ENCODE peak calls at places on chromosomes 2 and 18, in seven cellular contexts. One of them, this sample, is unnamed.

GRCh38 chr2:21972580-21972979 is 848.8 kb downstream of the TDRD15 start:
- DNase-seq in HepG2: no peak
- DNase-seq in NT2/D1: no peak
- DNase-seq in HCT116: no peak
- DNase-seq in K562: no peak
- DNase-seq in SK-N-SH: peak
- DNase-seq in GM12878: no peak
- DNase-seq in this sample: no peak

GRCh38 chr2:159960413-159960812 is 102.0 kb downstream of the PLA2R1 start:
- DNase-seq in HepG2: no peak
- DNase-seq in NT2/D1: no peak
- DNase-seq in HCT116: peak
- DNase-seq in K562: no peak
- DNase-seq in SK-N-SH: no peak
- DNase-seq in GM12878: peak
- DNase-seq in this sample: no peak

GRCh38 chr18:3012306-3012919 is 531 bp downstream of the LPIN2 start:
- DNase-seq in HepG2: no peak
- DNase-seq in NT2/D1: no peak
- DNase-seq in HCT116: no peak
- DNase-seq in K562: peak
- DNase-seq in SK-N-SH: peak
- DNase-seq in GM12878: no peak
- DNase-seq in this sample: peak

GRCh38 chr2:233473878-233474277 is 92.7 kb downstream of the USP40 start:
- DNase-seq in HepG2: no peak
- DNase-seq in NT2/D1: no peak
- DNase-seq in HCT116: no peak
- DNase-seq in K562: no peak
- DNase-seq in SK-N-SH: no peak
- DNase-seq in GM12878: no peak
- DNase-seq in this sample: no peak

GRCh38 chr2:163086940-163087339 is 248.4 kb upstream of the KCNH7 start:
- DNase-seq in HepG2: no peak
- DNase-seq in NT2/D1: no peak
- DNase-seq in HCT116: no peak
- DNase-seq in K562: no peak
- DNase-seq in SK-N-SH: no peak
- DNase-seq in GM12878: no peak
- DNase-seq in this sample: no peak

GRCh38 chr2:182949572-182950189 is 83.2 kb upstream of the FRZB start:
- DNase-seq in HepG2: no peak
- DNase-seq in NT2/D1: no peak
- DNase-seq in HCT116: no peak
- DNase-seq in K562: peak
- DNase-seq in SK-N-SH: no peak
- DNase-seq in GM12878: no peak
- DNase-seq in this sample: no peak

GRCh38 chr2:218880749-218881594 is at the start of gene WNT10A:
- DNase-seq in HepG2: no peak
- DNase-seq in NT2/D1: no peak
- DNase-seq in HCT116: no peak
- DNase-seq in K562: no peak
- DNase-seq in SK-N-SH: peak
- DNase-seq in GM12878: no peak
- DNase-seq in this sample: no peak

GRCh38 chr2:11012131-11012693 is 100.5 kb downstream of the KCNF1 start:
- DNase-seq in HepG2: no peak
- DNase-seq in NT2/D1: no peak
- DNase-seq in HCT116: no peak
- DNase-seq in K562: no peak
- DNase-seq in SK-N-SH: no peak
- DNase-seq in GM12878: no peak
- DNase-seq in this sample: no peak

GRCh38 chr18:54717673-54718435 is 110.4 kb upstream of the RAB27B start:
- DNase-seq in HepG2: no peak
- DNase-seq in NT2/D1: no peak
- DNase-seq in HCT116: no peak
- DNase-seq in K562: peak
- DNase-seq in SK-N-SH: peak
- DNase-seq in GM12878: peak
- DNase-seq in this sample: peak

GRCh38 chr2:205885492-205886099 is 200.4 kb downstream of the INO80D start:
- DNase-seq in HepG2: peak
- DNase-seq in NT2/D1: peak
- DNase-seq in HCT116: peak
- DNase-seq in K562: peak
- DNase-seq in SK-N-SH: peak
- DNase-seq in GM12878: no peak
- DNase-seq in this sample: peak

GRCh38 chr2:86292571-86293515 is 44.6 kb downstream of the REEP1 start:
- DNase-seq in HepG2: no peak
- DNase-seq in NT2/D1: no peak
- DNase-seq in HCT116: no peak
- DNase-seq in K562: no peak
- DNase-seq in SK-N-SH: no peak
- DNase-seq in GM12878: no peak
- DNase-seq in this sample: no peak

GRCh38 chr2:86290596-86291327 is 46.7 kb downstream of the REEP1 start:
- DNase-seq in HepG2: no peak
- DNase-seq in NT2/D1: no peak
- DNase-seq in HCT116: no peak
- DNase-seq in K562: no peak
- DNase-seq in SK-N-SH: no peak
- DNase-seq in GM12878: no peak
- DNase-seq in this sample: no peak

GRCh38 chr2:86295071-86295470 is 42.4 kb downstream of the REEP1 start:
- DNase-seq in HepG2: no peak
- DNase-seq in NT2/D1: no peak
- DNase-seq in HCT116: no peak
- DNase-seq in K562: no peak
- DNase-seq in SK-N-SH: no peak
- DNase-seq in GM12878: no peak
- DNase-seq in this sample: no peak

GRCh38 chr2:86291328-86291662 is 46.1 kb downstream of the REEP1 start:
- DNase-seq in HepG2: no peak
- DNase-seq in NT2/D1: no peak
- DNase-seq in HCT116: no peak
- DNase-seq in K562: no peak
- DNase-seq in SK-N-SH: no peak
- DNase-seq in GM12878: no peak
- DNase-seq in this sample: no peak

GRCh38 chr2:86293612-86294011 is 43.8 kb downstream of the REEP1 start:
- DNase-seq in HepG2: no peak
- DNase-seq in NT2/D1: no peak
- DNase-seq in HCT116: no peak
- DNase-seq in K562: no peak
- DNase-seq in SK-N-SH: no peak
- DNase-seq in GM12878: no peak
- DNase-seq in this sample: no peak
- TF ChIP-seq YY1 in HepG2: no peak
- TF ChIP-seq YY1 in NT2/D1: no peak
- TF ChIP-seq YY1 in HCT116: no peak
- TF ChIP-seq YY1 in K562: no peak
- TF ChIP-seq YY1 in SK-N-SH: no peak
- TF ChIP-seq YY1 in GM12878: no peak
- TF ChIP-seq YY1 in this sample: no peak

DNA sequence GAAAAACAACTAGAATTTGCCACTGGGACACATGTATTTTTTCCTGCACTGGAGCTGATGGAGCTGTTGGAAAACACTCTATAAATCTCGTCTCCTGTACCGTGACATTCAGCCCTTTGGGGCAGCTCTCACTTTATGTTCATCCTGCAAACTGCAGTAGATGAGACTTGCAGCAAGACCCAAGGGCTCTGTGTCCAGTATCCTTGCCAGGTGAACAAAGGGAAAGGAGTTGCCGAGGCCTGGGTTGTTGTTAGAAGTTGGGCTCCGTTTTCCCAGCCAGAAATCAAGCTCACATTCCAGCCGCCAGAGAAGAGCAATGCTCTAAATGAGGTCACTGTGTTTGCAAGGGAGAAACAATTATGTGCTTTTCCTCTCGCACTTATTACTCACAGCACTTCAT is 285.1 kb downstream of the SLC4A3 start:
- DNase-seq in HepG2: no peak
- DNase-seq in NT2/D1: peak
- DNase-seq in HCT116: no peak
- DNase-seq in K562: no peak
- DNase-seq in SK-N-SH: no peak
- DNase-seq in GM12878: no peak
- DNase-seq in this sample: no peak
- TF ChIP-seq YY1 in HepG2: no peak
- TF ChIP-seq YY1 in NT2/D1: no peak
- TF ChIP-seq YY1 in HCT116: no peak
- TF ChIP-seq YY1 in K562: no peak
- TF ChIP-seq YY1 in SK-N-SH: no peak
- TF ChIP-seq YY1 in GM12878: no peak
- TF ChIP-seq YY1 in this sample: no peak

GRCh38 chr2:23918837-23919489 is 8.0 kb downstream of the ATAD2B start:
- DNase-seq in HepG2: no peak
- DNase-seq in NT2/D1: no peak
- DNase-seq in HCT116: no peak
- DNase-seq in K562: no peak
- DNase-seq in SK-N-SH: no peak
- DNase-seq in GM12878: no peak
- DNase-seq in this sample: no peak
- TF ChIP-seq YY1 in HepG2: no peak
- TF ChIP-seq YY1 in NT2/D1: no peak
- TF ChIP-seq YY1 in HCT116: no peak
- TF ChIP-seq YY1 in K562: no peak
- TF ChIP-seq YY1 in SK-N-SH: no peak
- TF ChIP-seq YY1 in GM12878: no peak
- TF ChIP-seq YY1 in this sample: no peak

GRCh38 chr2:164504253-164504652 is 117.0 kb downstream of the GRB14 start:
- DNase-seq in HepG2: peak
- DNase-seq in NT2/D1: no peak
- DNase-seq in HCT116: no peak
- DNase-seq in K562: no peak
- DNase-seq in SK-N-SH: no peak
- DNase-seq in GM12878: no peak
- DNase-seq in this sample: no peak
- TF ChIP-seq YY1 in HepG2: peak
- TF ChIP-seq YY1 in NT2/D1: no peak
- TF ChIP-seq YY1 in HCT116: no peak
- TF ChIP-seq YY1 in K562: no peak
- TF ChIP-seq YY1 in SK-N-SH: no peak
- TF ChIP-seq YY1 in GM12878: no peak
- TF ChIP-seq YY1 in this sample: peak

GRCh38 chr2:50551018-50551726 is 480.8 kb downstream of the NRXN1 start:
- DNase-seq in HepG2: no peak
- DNase-seq in NT2/D1: no peak
- DNase-seq in HCT116: no peak
- DNase-seq in K562: no peak
- DNase-seq in SK-N-SH: no peak
- DNase-seq in GM12878: no peak
- DNase-seq in this sample: no peak

GRCh38 chr2:50551868-50552267 is 480.1 kb downstream of the NRXN1 start:
- DNase-seq in HepG2: no peak
- DNase-seq in NT2/D1: no peak
- DNase-seq in HCT116: no peak
- DNase-seq in K562: no peak
- DNase-seq in SK-N-SH: no peak
- DNase-seq in GM12878: no peak
- DNase-seq in this sample: no peak

GRCh38 chr2:50546790-50547189 is 485.1 kb downstream of the NRXN1 start:
- DNase-seq in HepG2: no peak
- DNase-seq in NT2/D1: no peak
- DNase-seq in HCT116: no peak
- DNase-seq in K562: no peak
- DNase-seq in SK-N-SH: no peak
- DNase-seq in GM12878: no peak
- DNase-seq in this sample: no peak

GRCh38 chr2:50547521-50547920 is 484.4 kb downstream of the NRXN1 start:
- DNase-seq in HepG2: no peak
- DNase-seq in NT2/D1: no peak
- DNase-seq in HCT116: no peak
- DNase-seq in K562: no peak
- DNase-seq in SK-N-SH: no peak
- DNase-seq in GM12878: no peak
- DNase-seq in this sample: no peak
- TF ChIP-seq YY1 in HepG2: no peak
- TF ChIP-seq YY1 in NT2/D1: no peak
- TF ChIP-seq YY1 in HCT116: no peak
- TF ChIP-seq YY1 in K562: no peak
- TF ChIP-seq YY1 in SK-N-SH: no peak
- TF ChIP-seq YY1 in GM12878: no peak
- TF ChIP-seq YY1 in this sample: no peak

GRCh38 chr2:96251721-96252292 is 14.0 kb downstream of the TMEM127 start:
- DNase-seq in HepG2: peak
- DNase-seq in NT2/D1: peak
- DNase-seq in HCT116: peak
- DNase-seq in K562: peak
- DNase-seq in SK-N-SH: peak
- DNase-seq in GM12878: no peak
- DNase-seq in this sample: no peak
- TF ChIP-seq YY1 in HepG2: peak
- TF ChIP-seq YY1 in NT2/D1: no peak
- TF ChIP-seq YY1 in HCT116: peak
- TF ChIP-seq YY1 in K562: no peak
- TF ChIP-seq YY1 in SK-N-SH: peak
- TF ChIP-seq YY1 in GM12878: no peak
- TF ChIP-seq YY1 in this sample: no peak

DNA sequence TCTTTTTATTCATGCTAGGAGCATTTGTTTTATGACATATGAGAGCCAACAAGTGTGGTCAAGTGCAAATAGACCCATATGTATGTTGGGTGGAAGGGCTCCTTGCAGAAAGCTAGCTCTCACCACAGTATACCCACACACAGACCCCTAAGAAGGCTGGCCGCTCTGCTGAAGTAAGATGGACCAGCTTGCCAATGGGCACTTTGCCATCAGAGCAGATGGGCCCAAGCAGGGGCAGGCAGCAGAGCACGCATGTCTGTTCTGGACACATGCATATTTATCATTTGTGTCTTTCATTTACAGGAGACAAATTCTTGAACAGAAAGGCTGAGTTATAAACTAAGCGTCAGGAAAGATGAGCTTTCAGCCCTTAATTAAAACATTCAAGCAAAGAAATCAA is 187.5 kb upstream of the DTNA start:
- DNase-seq in HepG2: no peak
- DNase-seq in NT2/D1: no peak
- DNase-seq in HCT116: no peak
- DNase-seq in K562: no peak
- DNase-seq in SK-N-SH: peak
- DNase-seq in GM12878: no peak
- DNase-seq in this sample: no peak
- TF ChIP-seq YY1 in HepG2: no peak
- TF ChIP-seq YY1 in NT2/D1: no peak
- TF ChIP-seq YY1 in HCT116: no peak
- TF ChIP-seq YY1 in K562: no peak
- TF ChIP-seq YY1 in SK-N-SH: no peak
- TF ChIP-seq YY1 in GM12878: no peak
- TF ChIP-seq YY1 in this sample: no peak

This sample was measured in H1.